ENCODE peak calls at places on chromosome 13, in four cellular contexts. P is HepG2, U is A549, N is GM23338. D is an unnamed sample.

GRCh38 chr13:91313103-91313502 is 34.4 kb upstream of the MIR17HG start:
- DNase-seq in U (peak; percentile 2), P (peak; percentile 22), N (peak; percentile 66), D (no peak)

GRCh38 chr13:45809810-45810394 is 41.7 kb downstream of the SIAH3 start:
- DNase-seq in N (no peak), P (no peak), U (no peak), D (no peak)

GRCh38 chr13:100941811-100942361 is 267.3 kb upstream of the TMTC4 start:
- DNase-seq in N (no peak), P (no peak), U (no peak), D (no peak)

GRCh38 chr13:44906230-44906629 is 83.0 kb downstream of the NUFIP1 start:
- DNase-seq in P (no peak), N (no peak), U (no peak), D (no peak)

GRCh38 chr13:112956516-112957294 is 12.3 kb upstream of the MCF2L start:
- DNase-seq in P (peak; percentile 77), U (no peak), N (no peak), D (no peak)

GRCh38 chr13:37475966-37476365 is 122.6 kb downstream of the POSTN start:
- DNase-seq in P (no peak), U (no peak), N (no peak), D (no peak)

GRCh38 chr13:113367020-113367560 is 3.2 kb upstream of the GRTP1 start:
- DNase-seq in N (no peak), U (no peak), P (no peak), D (no peak)

GRCh38 chr13:109271991-109272454 is 514.4 kb downstream of the IRS2 start:
- DNase-seq in U (no peak), N (no peak), P (no peak), D (no peak)

GRCh38 chr13:106109391-106109791 is 426.1 kb downstream of the EFNB2 start:
- DNase-seq in P (no peak), U (no peak), N (no peak), D (no peak)

GRCh38 chr13:113124211-113125025 is 1.8 kb downstream of the F10 start:
- DNase-seq in N (no peak), U (no peak), P (no peak), D (no peak)

GRCh38 chr13:57673197-57673596 is 41.7 kb downstream of the PCDH17 start:
- DNase-seq in N (peak; percentile 35), P (no peak), U (no peak), D (no peak)

GRCh38 chr13:48532473-48533206 is at the start of gene RCBTB2:
- DNase-seq in P (peak; percentile 93), U (peak; percentile 87), N (peak; percentile 98), D (peak; percentile 99)

GRCh38 chr13:105806335-105806920 is 729.0 kb downstream of the EFNB2 start:
- DNase-seq in P (no peak), U (no peak), N (no peak), D (no peak)

GRCh38 chr13:38979891-38980627 is 10.6 kb downstream of the STOML3 start:
- DNase-seq in N (peak; percentile 9), U (no peak), P (no peak), D (no peak)

GRCh38 chr13:79480954-79481684 is at the start of gene NDFIP2:
- DNase-seq in N (peak; percentile 79), P (peak; percentile 76), U (peak; percentile 32), D (peak; percentile 91)

GRCh38 chr13:75600371-75600770 is 35.8 kb upstream of the LMO7 start:
- DNase-seq in U (no peak), P (no peak), N (no peak), D (no peak)

GRCh38 chr13:80528733-80529132 is 187.8 kb upstream of the SPRY2 start:
- DNase-seq in P (no peak), N (no peak), U (no peak), D (no peak)

GRCh38 chr13:107124129-107124718 is 556.3 kb upstream of the ARGLU1 start:
- DNase-seq in N (peak; percentile 46), U (peak; percentile 1), P (peak; percentile 18), D (no peak)

GRCh38 chr13:35963982-35964665 is 167.1 kb downstream of the DCLK1 start:
- DNase-seq in P (no peak), N (no peak), U (no peak), D (no peak)

GRCh38 chr13:45519473-45519872 is 54.7 kb downstream of the COG3 start:
- DNase-seq in N (no peak), P (no peak), U (no peak), D (no peak)

GRCh38 chr13:95039415-95039814 is 261.8 kb downstream of the ABCC4 start:
- DNase-seq in N (no peak), U (no peak), P (peak; percentile 6), D (no peak)

GRCh38 chr13:66468656-66469055 is 761.5 kb downstream of the PCDH9 start:
- DNase-seq in P (no peak), U (no peak), N (no peak), D (no peak)

GRCh38 chr13:73421310-73421912 is 362.6 kb downstream of the KLF5 start:
- DNase-seq in P (no peak), U (no peak), N (no peak), D (no peak)

GRCh38 chr13:95535243-95535642 is 17.3 kb upstream of the CLDN10 start:
- DNase-seq in N (no peak), P (peak; percentile 84), U (peak; percentile 45), D (no peak)

GRCh38 chr13:76523740-76524382 is 362.3 kb downstream of the KCTD12 start:
- DNase-seq in N (no peak), P (no peak), U (no peak), D (no peak)

GRCh38 chr13:33204130-33204927 is 81.2 kb downstream of the STARD13 start:
- DNase-seq in N (no peak), P (no peak), U (no peak), D (no peak)

GRCh38 chr13:77397636-77398035 is 70.7 kb upstream of the MYCBP2 start:
- DNase-seq in U (no peak), N (no peak), P (no peak), D (no peak)

GRCh38 chr13:20671789-20672188 is 31.7 kb upstream of the IL17D start:
- DNase-seq in P (no peak), N (no peak), U (no peak), D (no peak)

GRCh38 chr13:94343243-94343585 is 136.3 kb downstream of the DCT start:
- DNase-seq in N (no peak), U (no peak), P (no peak), D (no peak)

GRCh38 chr13:43185206-43185605 is 161.8 kb downstream of the DNAJC15 start:
- DNase-seq in P (no peak), N (no peak), U (no peak), D (no peak)

GRCh38 chr13:108342369-108343289 is 73.1 kb downstream of the TNFSF13B start:
- DNase-seq in U (peak; percentile 4), P (peak; percentile 15), N (peak; percentile 65), D (peak; percentile 36)

GRCh38 chr13:41639237-41639904 is 182.0 kb downstream of the RGCC start:
- DNase-seq in N (no peak), P (peak; percentile 63), U (no peak), D (no peak)

GRCh38 chr13:44710576-44710975 is 134.4 kb upstream of the TSC22D1 start:
- DNase-seq in P (no peak), U (peak; percentile 32), N (no peak), D (no peak)

GRCh38 chr13:98413796-98414195 is 163.1 kb downstream of the STK24 start:
- DNase-seq in U (no peak), P (no peak), N (peak; percentile 21), D (no peak)
- TF ChIP-seq CTCF in U (no peak), P (no peak), N (peak; percentile 41), D (no peak)

DNA sequence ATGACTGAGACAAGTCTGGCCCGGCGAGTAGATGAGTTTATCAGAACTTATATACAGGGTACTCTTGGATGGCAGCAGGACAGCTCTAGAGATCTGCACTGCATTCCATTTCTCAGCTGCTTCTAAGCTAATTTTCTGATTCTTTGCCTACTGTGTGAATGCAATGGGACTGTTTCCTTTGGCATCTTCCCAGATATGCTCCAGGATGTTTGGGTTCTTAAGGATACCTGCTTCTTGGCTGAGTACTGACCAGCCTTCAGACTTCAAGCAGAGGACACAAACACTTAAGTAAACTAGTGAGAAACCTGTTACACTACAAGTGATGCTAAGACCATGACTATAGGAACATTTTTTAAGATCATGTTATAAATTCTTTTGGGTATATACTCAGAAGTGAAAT is 834.2 kb upstream of the PCDH9 start:
- DNase-seq in U (no peak), P (no peak), N (no peak), D (no peak)
- H3K4me3 ChIP-seq in U (no peak overlapping the region), P (no peak overlapping the region), N (no peak overlapping the region), D (no peak overlapping the region)

GRCh38 chr13:60275208-60275607 is 111.5 kb upstream of the DIAPH3 start:
- DNase-seq in P (no peak), N (no peak), U (no peak), D (no peak)

GRCh38 chr13:60273971-60274370 is 110.2 kb upstream of the DIAPH3 start:
- DNase-seq in P (no peak), U (no peak), N (no peak), D (no peak)

DNA sequence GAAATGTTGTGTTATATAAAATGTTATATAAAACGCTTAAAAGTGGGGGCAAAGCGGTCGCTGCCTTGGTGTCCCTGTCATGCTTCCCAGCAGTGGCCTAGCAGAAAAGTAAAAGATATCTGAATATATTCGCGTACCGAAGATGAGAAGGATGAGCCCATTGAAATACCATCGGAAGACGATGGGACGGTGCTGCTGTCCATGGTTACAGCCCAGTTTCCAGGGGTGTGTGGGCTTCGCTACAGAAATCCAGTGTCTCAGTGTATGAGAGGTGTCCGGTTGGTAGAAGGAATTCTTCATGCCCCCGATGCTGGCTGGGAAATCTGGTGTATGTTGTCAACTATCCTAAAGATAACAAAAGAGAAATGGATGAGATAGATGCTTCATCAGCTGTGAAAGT is 110.9 kb upstream of the DIAPH3 start:
- DNase-seq in U (no peak), N (no peak), P (no peak), D (no peak)
- TF ChIP-seq REST in U (no peak), N (peak; percentile 57), P (no peak), D (peak; percentile 77)

DNA sequence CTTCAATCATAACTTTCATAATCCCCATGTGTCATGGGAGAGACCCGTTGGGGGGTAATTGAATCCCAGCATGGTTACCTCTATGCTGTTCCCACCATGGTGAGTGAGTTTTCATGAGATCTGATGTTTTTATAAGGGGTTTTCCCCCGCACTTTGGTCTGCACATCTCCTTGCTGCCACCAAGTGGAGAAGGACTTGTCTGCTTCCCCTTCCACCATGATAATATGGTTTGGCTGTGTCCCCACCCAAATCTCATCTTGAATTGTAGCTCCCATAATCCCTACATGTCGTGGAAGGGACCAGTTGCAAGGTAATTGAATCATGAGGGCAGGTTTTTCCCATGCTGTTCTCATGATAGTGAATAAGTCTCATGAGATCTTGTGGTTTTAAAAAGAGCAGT is 524.9 kb downstream of the SLITRK5 start:
- DNase-seq in U (no peak), P (no peak), N (no peak), D (no peak)
- TF ChIP-seq CTCF in U (no peak), P (no peak), N (no peak), D (no peak)